ENCODE peak calls at places on chromosomes 2 and 18, in eight cellular contexts. D is IMR-90; U is Peyer's patch; X is AG04450; M is CD8-positive, alpha-beta memory T cell; O is A549; R is cardiac muscle cell; B is pancreas. A is an unnamed sample.

GRCh38 chr2:126704434-126705165 is 48.6 kb downstream of the GYPC start:
- DNase-seq in D (peak), U (no peak), M (no peak), X (peak), O (no peak), R (peak), B (no peak), A (no peak)

GRCh38 chr2:70706026-70706795 is 61.8 kb downstream of the ADD2 start:
- DNase-seq in U (no peak), M (no peak), B (no peak), O (no peak), R (no peak), D (no peak), X (no peak), A (no peak)

GRCh38 chr2:149988361-149988760 is 400.8 kb upstream of the MMADHC start:
- DNase-seq in X (no peak), R (no peak), B (no peak), D (no peak), O (no peak), M (no peak), U (no peak), A (no peak)

GRCh38 chr18:55794288-55795052 is 206.5 kb upstream of the TCF4 start:
- DNase-seq in U (no peak), X (peak), O (no peak), B (no peak), M (no peak), R (no peak), D (peak), A (no peak)

GRCh38 chr2:32858713-32859112 is 88.0 kb upstream of the LTBP1 start:
- DNase-seq in R (no peak), U (no peak), O (no peak), B (no peak), X (no peak), M (no peak), D (no peak), A (no peak)

GRCh38 chr2:28627722-28628480 is 123.7 kb upstream of the PPP1CB start:
- DNase-seq in U (no peak), R (peak), D (peak), O (no peak), M (no peak), B (no peak), X (no peak), A (no peak)

GRCh38 chr2:171210216-171210863 is 49.6 kb upstream of the TLK1 start:
- DNase-seq in R (no peak), O (no peak), U (no peak), B (no peak), D (no peak), M (no peak), X (no peak), A (no peak)

GRCh38 chr2:23477392-23477791 is 92.4 kb downstream of the KLHL29 start:
- DNase-seq in U (peak), M (no peak), O (no peak), R (no peak), X (no peak), D (no peak), B (no peak), A (no peak)

GRCh38 chr2:136116111-136116812 is 1.7 kb downstream of the CXCR4 start:
- DNase-seq in X (no peak), R (peak), U (no peak), D (no peak), O (no peak), M (peak), B (no peak), A (no peak)

GRCh38 chr2:43129676-43130547 is 96.5 kb downstream of the ZFP36L2 start:
- DNase-seq in D (peak), B (no peak), R (peak), U (peak), M (peak), O (no peak), X (no peak), A (no peak)

GRCh38 chr2:77119333-77119732 is 402.8 kb downstream of the LRRTM4 start:
- DNase-seq in D (no peak), M (no peak), B (no peak), O (no peak), U (no peak), X (no peak), R (no peak), A (no peak)

GRCh38 chr2:237435844-237436590 is 22.1 kb upstream of the COL6A3 start:
- DNase-seq in M (no peak), U (no peak), B (no peak), R (peak), X (no peak), O (no peak), D (peak), A (peak)

GRCh38 chr2:176140130-176140519 is 10.6 kb downstream of the HOXD8 start:
- DNase-seq in X (no peak), B (no peak), U (no peak), M (no peak), D (no peak), R (peak), O (no peak), A (no peak)

GRCh38 chr18:5890261-5890605 is 5.1 kb downstream of the TMEM200C start:
- DNase-seq in M (no peak), D (no peak), U (no peak), R (no peak), X (no peak), O (no peak), B (no peak), A (no peak)

GRCh38 chr2:98747888-98748287 is 17.0 kb upstream of the MGAT4A start:
- DNase-seq in M (no peak), R (no peak), D (no peak), X (no peak), O (no peak), B (no peak), U (no peak), A (no peak)

GRCh38 chr18:32138332-32138731 is 46.7 kb downstream of the RNF138 start:
- DNase-seq in M (no peak), R (no peak), X (no peak), D (no peak), U (no peak), B (no peak), O (no peak), A (no peak)

GRCh38 chr2:13686262-13686661 is 946.3 kb upstream of the LRATD1 start:
- DNase-seq in U (no peak), O (no peak), X (no peak), D (no peak), M (no peak), R (no peak), B (no peak), A (no peak)

GRCh38 chr2:132374961-132375360 is 41.6 kb upstream of the GPR39 start:
- DNase-seq in O (no peak), X (no peak), U (no peak), D (no peak), M (no peak), B (no peak), R (no peak), A (no peak)

GRCh38 chr2:24559714-24560113 is 68.7 kb downstream of the NCOA1 start:
- DNase-seq in M (no peak), X (no peak), O (no peak), R (peak), U (no peak), D (peak), B (no peak), A (no peak)

GRCh38 chr2:55361465-55362189 is 58.0 kb downstream of the CCDC88A start:
- DNase-seq in X (no peak), D (no peak), U (no peak), M (no peak), B (no peak), R (no peak), O (no peak), A (no peak)

GRCh38 chr18:75441921-75442320 is 14.4 kb upstream of the SMIM21 start:
- DNase-seq in U (no peak), D (no peak), R (no peak), B (no peak), M (no peak), O (no peak), X (no peak), A (no peak)

GRCh38 chr2:133586978-133587377 is 18.7 kb upstream of the NCKAP5 start:
- DNase-seq in R (no peak), B (no peak), U (no peak), D (no peak), O (no peak), X (no peak), M (no peak), A (no peak)

GRCh38 chr2:111055735-111056134 is 65.0 kb upstream of the BCL2L11 start:
- DNase-seq in B (no peak), U (no peak), X (no peak), O (no peak), M (no peak), D (no peak), R (no peak), A (no peak)

GRCh38 chr18:48719988-48720654 is 181.3 kb downstream of the CTIF start:
- DNase-seq in M (no peak), D (peak), O (no peak), B (no peak), U (no peak), R (no peak), X (peak), A (peak)

GRCh38 chr18:74217476-74218143 is 69.3 kb downstream of the TIMM21 start:
- DNase-seq in D (no peak), B (no peak), R (peak), O (no peak), X (no peak), M (no peak), U (no peak), A (no peak)

GRCh38 chr2:234494361-234495075 is 2.4 kb downstream of the ARL4C start:
- DNase-seq in R (peak), D (peak), U (no peak), O (peak), B (no peak), X (no peak), M (peak), A (peak)

GRCh38 chr2:74768401-74768914 is 65.5 kb upstream of the HK2 start:
- DNase-seq in D (peak), O (no peak), M (no peak), B (no peak), R (peak), U (no peak), X (no peak), A (no peak)

GRCh38 chr2:43328157-43328556 is 101.8 kb upstream of the ZFP36L2 start:
- DNase-seq in B (no peak), D (peak), M (no peak), O (no peak), R (no peak), U (no peak), X (no peak), A (no peak)

DNA sequence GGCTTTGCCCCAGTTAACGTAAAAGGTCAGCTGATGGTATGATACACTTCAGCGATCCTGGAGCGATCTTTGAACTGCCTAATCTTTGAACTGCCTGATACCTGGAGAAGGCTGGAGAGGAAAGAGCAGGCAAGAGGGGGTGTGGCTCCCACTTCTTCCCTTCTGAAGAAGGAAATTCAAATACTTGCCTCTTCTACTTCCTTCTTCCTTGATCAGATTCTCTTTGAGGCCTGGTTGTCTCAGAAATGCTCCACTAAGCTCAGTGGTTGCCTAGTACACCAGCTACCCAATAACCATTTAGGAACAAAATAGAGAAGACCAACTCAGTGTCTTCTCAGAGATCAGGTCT is 638 bp downstream of the GALM start:
- DNase-seq in O (no peak), R (peak), D (peak), U (peak), M (peak), B (no peak), X (no peak), A (no peak)
- H3K4me3 ChIP-seq in O (peak), R (peak), D (peak), U (peak), M (peak), B (peak), X (peak), A (peak)

GRCh38 chr2:188628989-188629889 is 337.6 kb downstream of the GULP1 start:
- DNase-seq in M (no peak), D (peak), B (no peak), R (peak), O (peak), X (no peak), U (no peak), A (peak)
- H3K27ac ChIP-seq in M (no peak), D (peak), B (no peak), R (no peak), O (peak), X (peak), U (no peak), A (peak)

GRCh38 chr2:118202707-118203303 is 114.5 kb downstream of the INSIG2 start:
- DNase-seq in X (no peak), U (no peak), D (peak), O (peak), R (peak), M (peak), B (no peak), A (peak)

GRCh38 chr2:118209727-118210126 is 121.5 kb downstream of the INSIG2 start:
- DNase-seq in M (no peak), U (no peak), B (no peak), X (no peak), O (no peak), D (no peak), R (no peak), A (no peak)

GRCh38 chr2:118207889-118208288 is 119.6 kb downstream of the INSIG2 start:
- DNase-seq in D (no peak), B (no peak), U (no peak), X (no peak), M (no peak), O (no peak), R (no peak), A (no peak)
- H3K4me3 ChIP-seq in D (no peak), B (no peak), U (no peak), X (no peak), M (no peak), O (no peak), R (no peak), A (no peak)

GRCh38 chr2:9268310-9269081 is 61.9 kb downstream of the ASAP2 start:
- DNase-seq in X (no peak), B (no peak), R (no peak), M (no peak), D (no peak), U (no peak), O (no peak), A (no peak)

GRCh38 chr2:9264301-9264700 is 57.7 kb downstream of the ASAP2 start:
- DNase-seq in X (no peak), M (no peak), R (no peak), U (no peak), O (no peak), B (no peak), D (peak), A (peak)

GRCh38 chr2:9269295-9269694 is 62.7 kb downstream of the ASAP2 start:
- DNase-seq in M (no peak), B (no peak), O (no peak), D (no peak), U (no peak), X (no peak), R (no peak), A (no peak)

GRCh38 chr2:9269695-9270365 is 63.2 kb downstream of the ASAP2 start:
- DNase-seq in R (no peak), O (no peak), D (no peak), U (no peak), B (no peak), X (no peak), M (no peak), A (no peak)

GRCh38 chr2:9266711-9267110 is 60.1 kb downstream of the ASAP2 start:
- DNase-seq in O (no peak), D (no peak), R (no peak), M (no peak), X (no peak), B (no peak), U (no peak), A (no peak)
- H3K27ac ChIP-seq in O (no peak), D (no peak), R (no peak), M (no peak), X (no peak), B (no peak), U (no peak), A (no peak)

DNA sequence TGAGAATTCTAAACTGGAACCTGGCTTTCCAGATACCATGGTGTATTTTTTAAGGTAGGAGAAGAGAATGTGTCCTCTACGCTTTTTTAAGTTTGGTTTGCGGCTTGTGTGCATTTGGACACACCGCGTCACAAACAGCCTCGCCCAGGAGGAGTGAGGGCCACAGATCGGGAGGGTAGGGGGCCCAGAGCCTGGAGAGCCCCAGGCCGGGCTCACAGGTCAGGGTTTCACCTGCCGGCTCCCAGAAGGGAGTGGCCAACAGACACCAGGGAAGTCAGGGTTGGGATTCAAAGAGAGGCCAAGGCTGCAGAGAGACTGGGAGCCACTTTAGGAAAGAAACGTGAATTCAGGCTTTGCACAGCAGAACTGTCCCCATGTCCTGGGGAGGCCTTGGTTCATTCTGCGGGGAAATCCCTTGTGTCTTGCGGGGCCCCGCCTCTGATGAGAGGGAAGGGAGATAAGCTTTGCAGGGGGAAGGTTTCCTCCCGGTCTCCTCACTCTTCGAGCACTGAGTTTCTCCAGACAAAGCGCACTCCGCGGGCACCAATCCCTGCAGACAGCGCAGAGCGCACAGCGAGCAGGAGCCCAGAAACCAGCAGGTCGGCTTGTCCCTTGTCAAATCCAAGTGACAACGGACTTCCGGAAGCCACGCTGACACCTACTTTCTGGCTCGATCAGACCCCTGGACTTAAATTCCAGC is 2.0 kb upstream of the TUBB6 start:
- DNase-seq in D (peak), X (no peak), U (no peak), O (no peak), M (no peak), R (peak), B (no peak), A (no peak)
- H3K4me3 ChIP-seq in D (peak), X (peak), U (no peak), O (no peak), M (no peak), R (no peak), B (no peak), A (peak)

GRCh38 chr2:4247796-4248195 is 544.4 kb downstream of the DCDC2C start:
- DNase-seq in M (no peak), O (no peak), D (no peak), B (no peak), U (no peak), X (no peak), R (no peak), A (peak)

GRCh38 chr2:4246364-4247131 is 543.2 kb downstream of the DCDC2C start:
- DNase-seq in O (no peak), B (no peak), U (no peak), D (no peak), R (no peak), X (no peak), M (no peak), A (no peak)
- H3K27ac ChIP-seq in O (no peak), B (no peak), U (no peak), D (no peak), R (no peak), X (no peak), M (no peak), A (no peak)

DNA sequence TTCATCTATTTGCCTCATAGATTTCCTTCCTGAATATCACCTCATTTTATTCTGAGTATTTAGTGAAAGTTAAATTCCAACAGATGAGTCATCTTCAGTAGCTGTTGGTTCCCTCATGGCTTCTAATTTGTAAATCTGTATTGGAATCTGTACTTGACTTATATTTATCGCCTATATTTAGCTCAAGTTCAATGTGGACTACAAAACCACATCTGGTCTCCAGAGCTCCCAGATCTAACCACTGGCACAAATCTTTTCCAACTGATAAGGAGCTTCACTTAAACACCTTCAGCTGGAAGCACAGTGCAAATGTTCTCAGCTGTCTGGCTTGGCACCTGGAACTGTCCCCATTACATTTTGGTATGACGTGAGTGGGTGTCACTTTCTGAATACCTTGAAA is 82.8 kb upstream of the DSEL start:
- DNase-seq in D (peak), M (no peak), U (no peak), X (peak), B (no peak), O (no peak), R (peak), A (peak)
- H3K4me3 ChIP-seq in D (no peak), M (no peak), U (no peak), X (no peak), B (no peak), O (no peak), R (no peak), A (no peak)

GRCh38 chr2:96306370-96306769 is 1.0 kb upstream of the SNRNP200 start:
- DNase-seq in D (no peak), R (no peak), M (no peak), O (no peak), B (no peak), X (no peak), U (no peak), A (no peak)
- H3K27ac ChIP-seq in D (no peak), R (no peak), M (peak), O (peak), B (no peak), X (no peak), U (peak), A (no peak)

DNA sequence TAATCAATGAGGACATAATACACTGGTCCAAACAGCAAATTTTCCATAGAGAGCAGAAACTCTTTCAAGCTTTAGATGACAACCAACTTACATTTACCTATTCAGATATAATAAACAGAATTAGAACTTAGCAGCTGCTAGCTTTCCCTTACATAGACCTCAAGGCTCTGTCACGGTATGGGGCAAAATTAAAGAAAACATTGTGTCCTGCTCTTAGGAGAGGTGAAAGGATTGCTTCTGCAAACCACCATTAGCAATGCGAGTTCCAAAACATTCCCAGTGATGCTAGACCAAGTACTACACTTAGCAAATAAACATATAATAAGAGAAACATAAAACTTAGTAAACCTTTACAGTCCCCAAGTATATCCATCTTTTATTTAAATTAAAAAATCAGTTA is 183.2 kb downstream of the CAMKMT start:
- DNase-seq in X (no peak), R (no peak), O (no peak), B (no peak), U (no peak), D (no peak), M (no peak), A (no peak)
- H3K4me3 ChIP-seq in X (no peak), R (no peak), O (no peak), B (no peak), U (no peak), D (no peak), M (no peak), A (no peak)

GRCh38 chr18:76953186-76953982 is 131.0 kb downstream of the ZNF236 start:
- DNase-seq in U (no peak), M (no peak), R (peak), D (peak), X (no peak), O (no peak), B (peak), A (no peak)
- H3K27ac ChIP-seq in U (peak), M (no peak), R (no peak), D (no peak), X (no peak), O (no peak), B (no peak), A (no peak)